ENCODE peak calls at places on chromosomes 3 and 15, in four cellular contexts. F is CD8-positive, alpha-beta T cell; K is transverse colon; I is stomach. G is an unnamed sample.
A peak's percentile ranks its signal among the peaks of the same experiment; 100 is the strongest.

GRCh38 chr15:29871401-29871800 is 49.1 kb upstream of the TJP1 start:
- DNase-seq in I (no peak), K (no peak), F (no peak), G (no peak)

GRCh38 chr3:188954590-188955208 is 217.1 kb upstream of the TPRG1 start:
- DNase-seq in F (peak; percentile 71), I (peak; percentile 86), K (peak; percentile 87), G (peak; percentile 70)

GRCh38 chr15:50828610-50829206 is 63.2 kb upstream of the SPPL2A start:
- DNase-seq in I (no peak), F (no peak), K (peak; percentile 18), G (no peak)

GRCh38 chr3:180284331-180285110 is 247.8 kb upstream of the PEX5L start:
- DNase-seq in K (no peak), I (no peak), F (no peak), G (no peak)

GRCh38 chr3:8298021-8298954 is 203.3 kb upstream of the LMCD1 start:
- DNase-seq in F (no peak), K (no peak), I (no peak), G (no peak)

GRCh38 chr15:84827246-84827645 is 10.1 kb downstream of the ALPK3 start:
- DNase-seq in F (no peak), I (no peak), K (no peak), G (no peak)

GRCh38 chr3:70606018-70606417 is 293.6 kb upstream of the MDFIC2 start:
- DNase-seq in F (no peak), I (no peak), K (no peak), G (no peak)

GRCh38 chr3:134378384-134378783 is 4.1 kb upstream of the AMOTL2 start:
- DNase-seq in F (no peak), K (peak; percentile 61), I (no peak), G (no peak)

GRCh38 chr15:101011582-101011981 is 92.4 kb downstream of the LRRK1 start:
- DNase-seq in K (no peak), F (no peak), I (no peak), G (no peak)

GRCh38 chr15:68706256-68706655 is 114.4 kb downstream of the ANP32A start:
- DNase-seq in K (no peak), F (no peak), I (no peak), G (no peak)

GRCh38 chr3:95923496-95924210 is 890.7 kb upstream of the EPHA6 start:
- DNase-seq in I (no peak), F (no peak), K (no peak), G (no peak)

GRCh38 chr3:47512416-47513124 is 942 bp downstream of the ELP6 start:
- DNase-seq in F (peak; percentile 21), I (no peak), K (peak; percentile 23), G (no peak)

GRCh38 chr15:78093242-78094020 is 1.1 kb downstream of the SH2D7 start:
- DNase-seq in F (no peak), I (no peak), K (peak; percentile 7), G (no peak)

GRCh38 chr3:87207500-87207899 is 19.6 kb upstream of the CHMP2B start:
- DNase-seq in I (no peak), K (no peak), F (no peak), G (no peak)

GRCh38 chr3:132399054-132399929 is 18.0 kb upstream of the DNAJC13 start:
- DNase-seq in F (no peak), K (no peak), I (no peak), G (no peak)

GRCh38 chr3:183253364-183253960 is 409 bp downstream of the B3GNT5 start:
- DNase-seq in I (peak; percentile 79), K (peak; percentile 68), F (peak; percentile 28), G (no peak)

GRCh38 chr3:90241481-90241880 is 1134.1 kb downstream of the EPHA3 start:
- DNase-seq in F (no peak), K (no peak), I (no peak), G (no peak)

GRCh38 chr3:112117826-112118571 is 15.0 kb downstream of the GCSAM start:
- DNase-seq in K (peak; percentile 24), I (no peak), F (no peak), G (no peak)
- TF ChIP-seq CTCF in K (no peak), I (no peak), F (no peak), G (no peak)

GRCh38 chr3:23805228-23805880 is 401 bp upstream of the UBE2E1 start:
- DNase-seq in K (no peak), I (no peak), F (no peak), G (no peak)
- TF ChIP-seq CTCF in K (no peak), I (no peak), F (no peak), G (no peak)

DNA sequence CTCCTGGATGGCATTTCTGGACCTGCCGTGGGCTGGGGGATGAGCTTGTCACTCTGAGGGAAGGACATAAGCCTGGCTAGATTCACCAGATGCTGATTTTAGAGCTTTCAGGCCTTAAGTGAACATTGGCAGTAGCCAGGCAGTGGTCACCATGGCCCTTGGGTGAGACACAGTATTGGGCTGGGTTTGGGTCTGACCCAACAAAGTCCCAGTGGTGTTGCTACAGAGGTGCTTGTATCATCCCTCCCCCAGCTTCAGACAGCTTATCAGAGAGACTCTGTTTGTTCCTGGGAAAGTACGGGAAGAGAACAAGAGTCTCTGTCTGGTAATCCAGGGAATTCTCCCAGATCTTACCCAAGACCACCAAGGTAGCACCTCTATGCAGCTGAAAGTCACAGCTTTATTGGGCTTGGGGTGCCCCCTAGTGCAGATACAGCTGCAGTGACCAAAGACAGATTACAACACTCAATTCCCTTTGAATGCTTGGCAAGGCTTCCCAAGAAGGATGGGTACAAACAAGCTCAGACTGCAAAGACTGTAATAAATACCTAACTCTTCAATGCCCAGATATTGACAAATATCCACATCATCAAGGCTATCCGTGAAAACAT is 9.8 kb upstream of the RUVBL1 start:
- DNase-seq in I (no peak), F (peak; percentile 57), K (peak; percentile 25), G (no peak)
- TF ChIP-seq CTCF in I (no peak), F (peak; percentile 58), K (peak; percentile 39), G (no peak)

GRCh38 chr3:184546252-184546651 is 15.3 kb upstream of the EPHB3 start:
- DNase-seq in I (no peak), F (no peak), K (no peak), G (no peak)
- TF ChIP-seq CTCF in I (no peak), F (no peak), K (no peak), G (no peak)

GRCh38 chr3:42830437-42831320 is 21.4 kb downstream of the ACKR2 start:
- DNase-seq in F (no peak), K (no peak), I (no peak), G (no peak)
- TF ChIP-seq CTCF in F (peak; percentile 21), K (peak; percentile 70), I (no peak), G (no peak)

DNA sequence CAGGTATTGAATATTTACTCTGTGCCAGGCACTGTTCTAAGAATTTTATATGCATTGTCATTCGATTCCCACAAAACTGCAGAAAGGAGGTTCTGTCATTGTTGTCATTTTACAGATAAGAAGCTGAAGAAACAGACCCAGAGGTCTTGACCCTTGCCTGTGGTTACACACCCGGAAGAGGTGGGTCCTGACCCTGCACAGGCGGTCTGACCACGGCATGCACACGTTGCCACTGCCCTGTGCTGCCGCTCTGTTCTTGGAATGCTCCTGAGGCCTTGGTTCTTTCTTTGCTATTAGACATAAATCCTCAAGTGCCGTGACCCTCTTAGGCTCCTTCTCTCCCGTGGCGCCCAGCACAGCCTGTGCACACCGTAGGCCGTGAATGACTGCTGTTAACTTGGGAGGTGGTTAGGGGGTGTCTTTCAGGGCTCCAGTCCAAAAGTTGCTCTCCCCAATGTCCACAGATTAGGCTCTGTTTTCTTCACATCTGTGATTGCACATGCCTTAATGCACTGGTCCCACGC is 74.1 kb upstream of the PLXNA1 start:
- DNase-seq in F (no peak), K (no peak), I (no peak), G (no peak)
- TF ChIP-seq CTCF in F (no peak), K (no peak), I (no peak), G (no peak)

DNA sequence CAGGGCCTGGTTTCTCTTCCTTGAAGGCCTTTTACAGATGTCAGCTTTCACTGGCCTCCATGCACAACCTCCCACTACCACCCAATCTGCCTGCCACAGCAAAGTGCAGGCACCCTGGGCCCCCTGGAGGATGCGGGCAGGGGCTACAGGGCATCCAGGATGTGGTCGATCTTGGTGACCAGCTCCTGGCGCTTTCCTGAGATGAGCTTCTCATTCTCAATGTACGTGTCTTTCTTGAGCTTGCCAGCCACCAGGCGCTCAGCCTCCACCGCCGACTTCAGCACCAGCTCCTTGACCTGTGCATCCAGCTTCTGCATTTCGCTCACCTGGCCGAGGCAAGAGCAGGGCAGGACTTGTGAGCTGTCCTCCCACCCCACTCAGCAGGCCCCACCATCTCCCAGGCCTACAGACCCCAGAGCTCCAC is 30.3 kb downstream of the RPN1 start:
- DNase-seq in F (no peak), K (no peak), I (no peak), G (no peak)
- TF ChIP-seq CTCF in F (no peak), K (no peak), I (no peak), G (no peak)

DNA sequence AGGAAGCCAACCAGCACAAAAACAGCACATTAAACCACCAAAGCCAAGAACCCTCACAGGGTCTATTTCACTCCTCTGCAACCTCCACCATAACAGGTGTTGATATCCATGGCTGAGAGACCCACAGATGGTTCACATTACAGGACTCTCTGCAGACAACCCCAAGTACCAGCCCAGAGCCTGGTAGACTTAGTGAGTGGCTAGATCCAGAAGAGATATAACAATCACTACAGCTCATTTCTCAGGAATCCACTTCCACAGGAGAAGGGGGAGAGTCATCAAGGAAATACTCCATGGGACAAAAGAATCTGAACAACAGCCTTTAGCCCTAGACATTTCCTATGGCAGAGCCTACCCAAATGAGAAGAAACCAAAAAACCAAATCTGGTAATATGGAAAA is 168.1 kb upstream of the CD96 start:
- DNase-seq in K (no peak), F (no peak), I (no peak), G (no peak)
- TF ChIP-seq CTCF in K (no peak), F (no peak), I (no peak), G (no peak)

GRCh38 chr15:46266691-46267090 is 631.9 kb downstream of the SQOR start:
- DNase-seq in K (no peak), F (no peak), I (no peak), G (no peak)

GRCh38 chr15:46265664-46266063 is 630.8 kb downstream of the SQOR start:
- DNase-seq in F (no peak), K (no peak), I (no peak), G (no peak)

GRCh38 chr15:46260937-46261336 is 626.1 kb downstream of the SQOR start:
- DNase-seq in K (no peak), I (no peak), F (no peak), G (no peak)
- TF ChIP-seq CTCF in K (no peak), I (no peak), F (no peak), G (no peak)

DNA sequence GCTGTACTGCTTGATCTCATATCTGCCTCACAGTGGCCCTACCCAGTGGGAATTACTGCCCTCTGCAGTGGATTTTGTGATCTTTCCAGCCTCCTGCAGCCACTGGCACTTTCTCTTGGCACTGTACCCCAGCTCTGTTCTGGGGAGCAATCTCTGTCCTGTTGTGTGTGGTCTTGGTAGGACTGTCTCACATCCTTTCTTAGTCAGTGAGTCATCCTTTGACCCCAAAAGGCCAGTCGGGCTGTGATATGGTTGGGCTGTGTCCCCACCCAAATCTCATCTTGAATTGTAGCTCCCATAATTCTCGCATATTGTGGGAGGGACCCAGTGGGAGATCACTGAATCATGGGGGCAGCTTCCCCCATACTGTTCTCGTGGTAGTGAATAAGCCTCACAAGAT is 133.3 kb upstream of the TPM1 start:
- DNase-seq in I (no peak), K (no peak), F (no peak), G (no peak)
- TF ChIP-seq CTCF in I (no peak), K (no peak), F (no peak), G (no peak)

G was measured in mesothelial cell of epicardium.